ENCODE peak calls at places on chromosomes 11 and 22, in four cellular contexts. O, U, X and I are unnamed samples.
A peak's percentile ranks its signal among the peaks of the same experiment; 100 is the strongest.

GRCh38 chr11:12536566-12536965 is 137.7 kb upstream of the TEAD1 start:
- DNase-seq in O (no peak), U (no peak), X (no peak), I (no peak)

GRCh38 chr11:108601150-108601549 is 7.6 kb upstream of the EXPH5 start:
- DNase-seq in O (no peak), U (no peak), X (no peak), I (no peak)

GRCh38 chr11:107819361-107820014 is 39.1 kb downstream of the SLC35F2 start:
- DNase-seq in O (no peak), U (no peak), X (no peak), I (no peak)

GRCh38 chr11:34302046-34302921 is 55.5 kb downstream of the ABTB2 start:
- DNase-seq in O (no peak), U (no peak), X (no peak), I (no peak)

GRCh38 chr11:111913997-111914396 is 1.5 kb downstream of the HSPB2 start:
- DNase-seq in O (no peak), U (no peak), X (peak; percentile 53), I (no peak)

GRCh38 chr11:85171648-85172257 is 455.4 kb downstream of the DLG2 start:
- DNase-seq in O (no peak), U (no peak), X (no peak), I (no peak)

GRCh38 chr11:61956191-61957027 is 6.3 kb downstream of the BEST1 start:
- DNase-seq in O (no peak), U (no peak), X (no peak), I (no peak)

GRCh38 chr11:128502736-128503135 is 84.6 kb downstream of the ETS1 start:
- DNase-seq in O (no peak), U (no peak), X (no peak), I (no peak)

GRCh38 chr11:117929568-117930207 is 486 bp upstream of the TMPRSS13 start:
- DNase-seq in O (no peak), U (no peak), X (no peak), I (no peak)

GRCh38 chr22:41557401-41558240 is 3.2 kb upstream of the CSDC2 start:
- DNase-seq in O (no peak), U (no peak), X (peak; percentile 79), I (no peak)

GRCh38 chr22:24175160-24175808 is 6.0 kb upstream of the SUSD2 start:
- DNase-seq in O (peak; percentile 78), U (peak; percentile 46), X (peak; percentile 84), I (no peak)

GRCh38 chr11:32448232-32448631 is 12.9 kb upstream of the WT1 start:
- DNase-seq in O (no peak), U (no peak), X (no peak), I (peak; percentile 18)

GRCh38 chr11:128391809-128392208 is 195.5 kb downstream of the ETS1 start:
- DNase-seq in O (no peak), U (no peak), X (no peak), I (no peak)

GRCh38 chr11:112632866-112633505 is 328.2 kb upstream of the NCAM1 start:
- DNase-seq in O (no peak), U (no peak), X (no peak), I (no peak)

GRCh38 chr11:63763506-63764200 is 4.9 kb downstream of the ZFTA start:
- DNase-seq in O (no peak), U (no peak), X (peak; percentile 43), I (no peak)

GRCh38 chr11:128511712-128512111 is 75.6 kb downstream of the ETS1 start:
- DNase-seq in O (no peak), U (no peak), X (no peak), I (no peak)

GRCh38 chr11:119509969-119510401 is 87.0 kb upstream of the THY1 start:
- DNase-seq in O (no peak), U (no peak), X (no peak), I (no peak)

GRCh38 chr11:111942826-111943225 is 5.7 kb downstream of the DIXDC1 start:
- DNase-seq in O (no peak), U (no peak), X (no peak), I (no peak)

GRCh38 chr11:46369458-46370152 is 11.9 kb upstream of the MDK start:
- DNase-seq in O (peak; percentile 79), U (no peak), X (no peak), I (no peak)

GRCh38 chr11:31870609-31871309 is 59.6 kb upstream of the PAX6 start:
- DNase-seq in O (peak; percentile 71), U (peak; percentile 68), X (peak; percentile 36), I (peak; percentile 26)

GRCh38 chr11:57514538-57515331 is 767 bp downstream of the SLC43A1 start:
- DNase-seq in O (peak; percentile 54), U (no peak), X (peak; percentile 71), I (no peak)

GRCh38 chr11:44030276-44030932 is 17.4 kb upstream of the ACCSL start:
- DNase-seq in O (no peak), U (no peak), X (peak; percentile 68), I (no peak)

GRCh38 chr11:117221775-117222517 is 9.9 kb downstream of the PCSK7 start:
- DNase-seq in O (peak; percentile 37), U (no peak), X (peak; percentile 63), I (peak; percentile 63)

GRCh38 chr11:46663277-46663940 is 37.0 kb downstream of the ARHGAP1 start:
- DNase-seq in O (no peak), U (no peak), X (no peak), I (no peak)

GRCh38 chr11:117068303-117068860 is 29.8 kb downstream of the SIK3 start:
- DNase-seq in O (no peak), U (no peak), X (no peak), I (no peak)

GRCh38 chr11:32931605-32932004 is 39.0 kb downstream of the QSER1 start:
- DNase-seq in O (no peak), U (no peak), X (no peak), I (no peak)

GRCh38 chr11:117218133-117218915 is 13.5 kb downstream of the PCSK7 start:
- DNase-seq in O (no peak), U (no peak), X (peak; percentile 57), I (no peak)

GRCh38 chr22:32177221-32177765 is 18.2 kb upstream of the C22orf42 start:
- DNase-seq in O (no peak), U (no peak), X (no peak), I (no peak)

GRCh38 chr11:9733212-9733611 is 69.3 kb downstream of the SWAP70 start:
- DNase-seq in O (no peak), U (no peak), X (no peak), I (no peak)

GRCh38 chr11:9732453-9732852 is 68.6 kb downstream of the SWAP70 start:
- DNase-seq in O (no peak), U (no peak), X (no peak), I (no peak)

GRCh38 chr11:9731256-9731655 is 67.4 kb downstream of the SWAP70 start:
- DNase-seq in O (no peak), U (no peak), X (no peak), I (no peak)

GRCh38 chr11:9726313-9727022 is 62.6 kb downstream of the SWAP70 start:
- DNase-seq in O (no peak), U (no peak), X (no peak), I (no peak)

DNA sequence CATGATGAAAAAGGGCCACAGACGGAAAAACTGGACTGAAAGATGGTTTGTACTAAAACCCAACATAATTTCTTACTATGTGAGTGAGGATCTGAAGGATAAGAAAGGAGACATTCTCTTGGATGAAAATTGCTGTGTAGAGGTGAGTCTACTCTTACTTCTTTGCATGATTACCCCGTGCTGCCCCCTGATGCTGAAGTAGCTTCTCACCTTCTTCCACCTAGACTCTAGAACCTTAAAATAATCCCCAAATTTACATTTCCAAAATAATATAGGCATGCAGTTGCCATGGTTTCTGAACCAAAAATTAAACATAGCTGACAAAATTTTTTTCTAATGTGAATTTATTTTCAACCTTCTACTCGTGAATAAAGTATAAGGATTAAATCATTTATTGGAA is 64.2 kb downstream of the SWAP70 start:
- DNase-seq in O (no peak), U (no peak), X (no peak), I (no peak)
- TF ChIP-seq CTCF in O (no peak), U (no peak), X (no peak), I (no peak)

GRCh38 chr22:29901354-29901753 is 18.4 kb downstream of the MTMR3 start:
- DNase-seq in O (no peak), U (no peak), X (no peak), I (no peak)
- H3K4me3 ChIP-seq in O (no peak overlapping the region), U (no peak overlapping the region), X (no peak overlapping the region), I (no peak overlapping the region)

DNA sequence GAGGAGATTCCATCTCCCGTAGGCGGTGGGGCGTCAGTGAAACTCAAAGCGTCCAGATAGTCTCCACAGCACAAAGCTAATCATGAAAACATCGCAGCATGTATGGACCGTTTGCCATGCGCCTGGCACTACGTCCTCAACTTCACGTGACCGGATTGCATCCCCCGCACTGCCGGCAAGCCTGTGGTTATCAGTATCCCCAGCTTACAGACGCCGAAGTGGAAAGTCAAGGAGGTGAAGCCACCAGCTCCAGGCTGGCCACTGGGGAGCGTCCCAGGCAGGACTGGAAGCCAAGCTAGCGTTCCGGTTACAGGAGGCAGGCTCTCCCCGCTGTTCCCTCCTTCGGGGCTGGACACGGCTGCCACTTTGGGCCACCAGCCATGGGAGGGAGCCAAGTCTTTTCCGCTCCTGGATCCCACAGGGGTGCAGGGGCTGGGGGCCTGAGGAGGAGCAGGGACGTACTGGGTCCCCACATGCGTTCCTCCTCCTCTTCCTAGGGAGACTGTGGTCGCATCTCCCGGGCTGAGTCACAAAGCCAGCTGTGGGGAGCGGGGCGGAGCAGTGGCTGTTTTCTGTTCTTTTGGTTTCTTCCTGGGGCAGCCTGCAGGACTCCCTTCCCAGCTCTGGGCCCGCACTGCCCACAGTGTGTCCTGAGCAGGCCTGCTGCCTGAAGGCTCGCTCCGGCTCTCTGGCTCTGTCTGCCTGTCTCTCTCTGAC is 4.3 kb upstream of the OSBPL5 start:
- DNase-seq in O (no peak), U (no peak), X (peak; percentile 48), I (no peak)
- TF ChIP-seq CTCF in O (no peak), U (peak; percentile 30), X (no peak), I (no peak)

DNA sequence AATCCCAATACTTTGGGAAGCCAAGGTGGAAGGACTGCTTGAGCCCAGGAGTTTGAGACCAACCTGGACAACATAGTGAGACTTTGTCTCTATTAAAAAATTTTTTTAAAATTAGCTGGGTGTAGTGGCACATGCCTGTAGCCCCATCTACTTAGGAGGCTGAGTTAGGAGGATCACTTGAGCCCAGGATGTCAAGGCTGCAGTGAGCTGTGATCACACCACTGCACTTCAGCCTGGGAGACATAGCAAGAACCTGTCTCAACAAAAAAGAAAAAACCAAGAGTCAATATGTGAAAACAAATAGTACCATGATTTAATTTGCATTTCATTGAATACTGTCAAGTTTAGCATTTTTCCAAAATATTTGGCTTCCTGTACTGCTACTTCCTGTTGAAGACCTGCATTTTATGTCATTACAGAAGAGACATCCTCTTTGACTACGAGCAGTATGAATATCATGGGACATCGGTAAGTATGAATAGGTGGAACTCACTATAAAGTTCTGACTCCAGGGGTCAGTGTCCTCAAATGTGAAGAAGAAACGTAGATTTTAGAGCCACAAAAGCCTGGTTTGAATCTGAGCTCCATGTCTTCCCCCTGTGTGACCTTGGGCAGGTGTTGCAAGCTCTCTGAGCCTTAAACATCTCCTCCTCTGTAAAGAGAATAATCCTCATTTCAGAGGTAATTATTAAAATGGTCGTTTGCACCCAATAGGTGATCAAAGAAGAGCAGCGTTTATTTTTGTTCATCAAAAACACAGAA is 16.0 kb downstream of the CDC45 start:
- DNase-seq in O (no peak), U (no peak), X (no peak), I (no peak)
- H3K4me3 ChIP-seq in O (no peak overlapping the region), U (no peak overlapping the region), X (no peak overlapping the region), I (no peak overlapping the region)

GRCh38 chr11:134261626-134262488 is 8.5 kb downstream of the ACAD8 start:
- DNase-seq in O (peak; percentile 26), U (no peak), X (no peak), I (no peak)
- TF ChIP-seq CTCF in O (peak; percentile 79), U (peak; percentile 76), X (peak; percentile 33), I (peak; percentile 92)